ENCODE peak calls at places on chromosomes 6 and 20, in ten cellular contexts. S is pancreas; X is stimulated activated naive B cell treated with anti-CD40 and anti-IgM and Interleukin-4, amounts not matched to agents 10 μg/mL and 1 μg/mL and 100 μg/mL, for 72 hours; C is A549; L is activated T-cell treated with anti-CD3 and anti-CD28 coated beads, Interleukin-2, amount 50 U/mL, for 4 hours; B is left lung; E is DND-41; N is activated naive CD4-positive, alpha-beta T cell treated with anti-CD3 and anti-CD28 coated beads, Interleukin-2, amount 50 U/mL, for 72 hours; W is sciatic nerve; D is stimulated activated effector memory CD8-positive, alpha-beta T cell treated with anti-CD3 and anti-CD28 coated beads, Interleukin-12 subunit alpha, Interleukin-12 subunit beta, amount 100 ng/mL, for 72 hours. A is an unnamed sample.
A peak's percentile ranks its signal among the peaks of the same experiment; 100 is the strongest.

GRCh38 chr6:72260489-72260888 is 361.4 kb upstream of the KCNQ5 start:
- ATAC-seq in L (no peak), W (no peak), N (no peak), S (no peak), B (no peak), X (no peak), D (no peak), C (no peak), E (no peak), A (no peak)

GRCh38 chr6:110768057-110768456 is 47.2 kb downstream of the CDK19 start:
- ATAC-seq in E (no peak), N (no peak), X (no peak), D (no peak), L (no peak), S (no peak), B (no peak), C (no peak), W (no peak), A (no peak)

GRCh38 chr6:170224694-170225660 is 65.9 kb downstream of the DLL1 start:
- ATAC-seq in S (peak; percentile 68), D (no peak), E (no peak), W (no peak), C (peak; percentile 21), X (peak; percentile 29), N (no peak), B (peak; percentile 36), L (no peak), A (no peak)

GRCh38 chr6:31958412-31958740 is 395 bp downstream of the NELFE start:
- ATAC-seq in S (peak; percentile 6), X (peak; percentile 3), E (no peak), B (peak; percentile 4), W (peak; percentile 11), L (no peak), C (peak; percentile 27), D (no peak), N (no peak), A (no peak)

GRCh38 chr20:63568170-63568981 is 5.7 kb downstream of the HELZ2 start:
- ATAC-seq in L (peak; percentile 13), X (peak; percentile 19), B (no peak), S (no peak), E (no peak), W (no peak), N (no peak), C (no peak), D (peak; percentile 22), A (no peak)

GRCh38 chr20:8721098-8721497 is 347.8 kb upstream of the PLCB4 start:
- ATAC-seq in W (peak; percentile 79), C (peak; percentile 70), B (peak; percentile 88), E (peak; percentile 83), S (peak; percentile 84), N (no peak), X (peak; percentile 64), L (no peak), D (peak; percentile 40), A (no peak)

GRCh38 chr6:99822741-99823512 is 171.1 kb downstream of the MCHR2 start:
- ATAC-seq in B (peak; percentile 98), D (no peak), N (no peak), X (no peak), C (peak; percentile 94), W (no peak), L (no peak), S (peak; percentile 85), E (peak; percentile 58), A (no peak)

GRCh38 chr20:31674895-31675827 is 37.4 kb downstream of the COX4I2 start:
- ATAC-seq in E (peak; percentile 65), W (peak; percentile 72), L (peak; percentile 75), S (no peak), X (peak; percentile 75), B (peak; percentile 61), D (peak; percentile 82), N (peak; percentile 87), C (peak; percentile 10), A (peak; percentile 66)

GRCh38 chr20:34514897-34515483 is 1.2 kb upstream of the DYNLRB1 start:
- ATAC-seq in E (no peak), S (peak; percentile 2), C (no peak), X (peak; percentile 21), L (peak; percentile 3), W (no peak), N (no peak), B (no peak), D (peak; percentile 9), A (peak; percentile 1)

GRCh38 chr20:46050444-46050843 is 21.4 kb downstream of the SLC12A5 start:
- ATAC-seq in X (no peak), C (no peak), B (no peak), S (no peak), N (no peak), L (no peak), E (no peak), D (no peak), W (no peak), A (no peak)

GRCh38 chr20:35269055-35269781 is 8.7 kb downstream of the MMP24OS start:
- ATAC-seq in D (peak; percentile 77), N (peak; percentile 84), X (peak; percentile 78), L (peak; percentile 65), E (peak; percentile 74), C (peak; percentile 81), W (peak; percentile 59), B (peak; percentile 82), S (peak; percentile 36), A (no peak)

GRCh38 chr6:34213772-34214171 is 22.9 kb upstream of the HMGA1 start:
- ATAC-seq in S (no peak), L (no peak), C (no peak), D (no peak), W (no peak), E (no peak), X (no peak), N (no peak), B (no peak), A (no peak)

GRCh38 chr6:27321370-27321769 is 9.3 kb upstream of the POM121L2 start:
- ATAC-seq in L (no peak), S (no peak), X (no peak), W (no peak), D (no peak), B (no peak), N (no peak), C (no peak), E (no peak), A (no peak)

GRCh38 chr20:45963059-45964011 is 8.7 kb downstream of the ZNF335 start:
- ATAC-seq in L (peak; percentile 59), S (peak; percentile 53), W (peak; percentile 11), B (peak; percentile 46), X (no peak), C (peak; percentile 77), N (no peak), E (peak; percentile 64), D (peak; percentile 48), A (no peak)

GRCh38 chr20:19252670-19253120 is 40.3 kb downstream of the SLC24A3 start:
- ATAC-seq in L (no peak), X (no peak), N (no peak), D (no peak), B (peak; percentile 76), W (peak; percentile 83), E (no peak), C (no peak), S (no peak), A (no peak)

GRCh38 chr20:35541118-35541782 is 628 bp upstream of the ERGIC3 start:
- ATAC-seq in W (no peak), N (no peak), B (no peak), C (no peak), X (no peak), S (no peak), D (no peak), L (no peak), E (no peak), A (no peak)

GRCh38 chr6:6678811-6679210 is 90.3 kb downstream of the LY86 start:
- ATAC-seq in C (no peak), W (peak; percentile 23), X (no peak), S (no peak), N (peak; percentile 29), E (peak; percentile 48), D (no peak), L (peak; percentile 43), B (no peak), A (no peak)

GRCh38 chr6:108156180-108156937 is 9.5 kb upstream of the NR2E1 start:
- ATAC-seq in B (no peak), N (no peak), X (no peak), D (peak; percentile 24), E (no peak), W (no peak), L (no peak), C (no peak), S (no peak), A (no peak)

GRCh38 chr6:85416049-85416448 is 33.8 kb upstream of the NT5E start:
- ATAC-seq in C (no peak), E (no peak), X (no peak), N (no peak), L (no peak), B (no peak), S (no peak), D (peak; percentile 61), W (no peak), A (no peak)

GRCh38 chr6:136127856-136128255 is 122.3 kb downstream of the MTFR2 start:
- ATAC-seq in D (no peak), W (no peak), C (no peak), E (no peak), L (no peak), S (no peak), B (peak; percentile 52), N (no peak), X (no peak), A (no peak)

GRCh38 chr20:32516985-32517873 is 67.9 kb downstream of the NOL4L start:
- ATAC-seq in C (no peak), N (no peak), E (no peak), D (no peak), B (peak; percentile 16), S (no peak), L (no peak), W (no peak), X (no peak), A (no peak)

GRCh38 chr6:18042536-18043145 is 55.2 kb upstream of the KIF13A start:
- ATAC-seq in C (peak; percentile 64), N (no peak), L (peak; percentile 21), E (no peak), B (no peak), X (no peak), W (peak; percentile 25), S (no peak), D (peak; percentile 47), A (no peak)

GRCh38 chr6:122751291-122751690 is 28.2 kb upstream of the FABP7 start:
- ATAC-seq in L (peak; percentile 62), C (no peak), W (no peak), B (no peak), D (peak; percentile 24), S (no peak), X (peak; percentile 34), N (peak; percentile 43), E (peak; percentile 96), A (peak; percentile 43)

GRCh38 chr6:150878347-150879213 is 13.1 kb downstream of the MTHFD1L start:
- ATAC-seq in L (no peak), B (no peak), S (no peak), E (no peak), C (no peak), N (no peak), X (no peak), D (no peak), W (no peak), A (no peak)

GRCh38 chr20:19750207-19750606 is 7.9 kb upstream of the RIN2 start:
- ATAC-seq in C (no peak), D (no peak), L (no peak), W (no peak), B (no peak), N (no peak), S (no peak), E (no peak), X (no peak), A (no peak)

GRCh38 chr6:45990162-45990561 is 25.5 kb downstream of the CLIC5 start:
- ATAC-seq in N (peak; percentile 94), C (no peak), E (no peak), W (no peak), L (peak; percentile 38), B (no peak), D (peak; percentile 90), S (no peak), X (peak; percentile 43), A (no peak)

GRCh38 chr6:15594512-15595241 is 68.2 kb downstream of the DTNBP1 start:
- ATAC-seq in L (no peak), W (no peak), C (no peak), D (no peak), E (no peak), B (peak; percentile 4), S (no peak), N (no peak), X (no peak), A (peak; percentile 48)

GRCh38 chr20:51679254-51679921 is 88.8 kb downstream of the ATP9A start:
- ATAC-seq in N (no peak), C (no peak), D (no peak), X (no peak), L (no peak), W (peak; percentile 62), E (no peak), S (no peak), B (no peak), A (no peak)